ENCODE peak calls at places on chromosome 14, in four cellular contexts. One of them, this sample, is unnamed.

GRCh38 chr14:56339855-56340701 is 221.9 kb downstream of the PELI2 start:
- DNase-seq in K562: peak
- DNase-seq in HepG2: peak
- DNase-seq in GM12878: no peak
- DNase-seq in this sample: peak

GRCh38 chr14:105168979-105169507 is 467 bp upstream of the JAG2 start:
- DNase-seq in GM12878: no peak
- DNase-seq in K562: peak
- DNase-seq in HepG2: no peak
- DNase-seq in this sample: peak

GRCh38 chr14:58082491-58083098 is 69.4 kb downstream of the ARMH4 start:
- DNase-seq in GM12878: no peak
- DNase-seq in HepG2: no peak
- DNase-seq in K562: peak
- DNase-seq in this sample: no peak

GRCh38 chr14:63677891-63678379 is 36.3 kb upstream of the WDR89 start:
- DNase-seq in K562: no peak
- DNase-seq in HepG2: no peak
- DNase-seq in GM12878: no peak
- DNase-seq in this sample: no peak

GRCh38 chr14:59251811-59252771 is 63.6 kb downstream of the DAAM1 start:
- DNase-seq in K562: no peak
- DNase-seq in HepG2: no peak
- DNase-seq in GM12878: no peak
- DNase-seq in this sample: no peak

GRCh38 chr14:37466623-37467088 is 128.4 kb downstream of the FOXA1 start:
- DNase-seq in HepG2: peak
- DNase-seq in GM12878: no peak
- DNase-seq in K562: no peak
- DNase-seq in this sample: no peak

GRCh38 chr14:106372870-106373657 is 846.7 kb downstream of the TMEM121 start:
- DNase-seq in HepG2: peak
- DNase-seq in GM12878: no peak
- DNase-seq in K562: peak
- DNase-seq in this sample: peak

GRCh38 chr14:45686771-45687170 is 433.8 kb upstream of the MIS18BP1 start:
- DNase-seq in K562: no peak
- DNase-seq in GM12878: no peak
- DNase-seq in HepG2: no peak
- DNase-seq in this sample: no peak

GRCh38 chr14:54955143-54955542 is 52.5 kb upstream of the GCH1 start:
- DNase-seq in K562: no peak
- DNase-seq in HepG2: no peak
- DNase-seq in GM12878: no peak
- DNase-seq in this sample: no peak

GRCh38 chr14:71591929-71592328 is 340.3 kb upstream of the RGS6 start:
- DNase-seq in GM12878: no peak
- DNase-seq in K562: no peak
- DNase-seq in HepG2: no peak
- DNase-seq in this sample: no peak

GRCh38 chr14:63510538-63510937 is 32.6 kb downstream of the PPP2R5E start:
- DNase-seq in HepG2: no peak
- DNase-seq in GM12878: peak
- DNase-seq in K562: no peak
- DNase-seq in this sample: no peak

GRCh38 chr14:105774001-105774400 is 247.6 kb downstream of the TMEM121 start:
- DNase-seq in GM12878: no peak
- DNase-seq in K562: no peak
- DNase-seq in HepG2: no peak
- DNase-seq in this sample: no peak

GRCh38 chr14:89690139-89690538 is 264.4 kb downstream of the EFCAB11 start:
- DNase-seq in HepG2: no peak
- DNase-seq in K562: no peak
- DNase-seq in GM12878: no peak
- DNase-seq in this sample: no peak

GRCh38 chr14:53956427-53957201 is at the start of gene BMP4:
- DNase-seq in GM12878: no peak
- DNase-seq in HepG2: peak
- DNase-seq in K562: peak
- DNase-seq in this sample: peak

GRCh38 chr14:33052899-33053400 is 114.3 kb downstream of the NPAS3 start:
- DNase-seq in HepG2: no peak
- DNase-seq in K562: no peak
- DNase-seq in GM12878: no peak
- DNase-seq in this sample: no peak

GRCh38 chr14:67820428-67820881 is 876 bp downstream of the RAD51B start:
- DNase-seq in HepG2: peak
- DNase-seq in GM12878: no peak
- DNase-seq in K562: peak
- DNase-seq in this sample: no peak

GRCh38 chr14:104307627-104308401 is 169.4 kb downstream of the KIF26A start:
- DNase-seq in GM12878: no peak
- DNase-seq in HepG2: no peak
- DNase-seq in K562: no peak
- DNase-seq in this sample: no peak

GRCh38 chr14:98136420-98136819 is 1135.6 kb downstream of the BCL11B start:
- DNase-seq in HepG2: no peak
- DNase-seq in K562: no peak
- DNase-seq in GM12878: no peak
- DNase-seq in this sample: no peak

GRCh38 chr14:59585891-59586554 is 9.4 kb upstream of the CCDC175 start:
- DNase-seq in K562: no peak
- DNase-seq in GM12878: no peak
- DNase-seq in HepG2: no peak
- DNase-seq in this sample: no peak

GRCh38 chr14:55386037-55386798 is 25.4 kb downstream of the ATG14 start:
- DNase-seq in K562: peak
- DNase-seq in GM12878: no peak
- DNase-seq in HepG2: no peak
- DNase-seq in this sample: no peak

GRCh38 chr14:63418020-63418419 is 99.3 kb upstream of the GPHB5 start:
- DNase-seq in GM12878: no peak
- DNase-seq in K562: no peak
- DNase-seq in HepG2: no peak
- DNase-seq in this sample: no peak

DNA sequence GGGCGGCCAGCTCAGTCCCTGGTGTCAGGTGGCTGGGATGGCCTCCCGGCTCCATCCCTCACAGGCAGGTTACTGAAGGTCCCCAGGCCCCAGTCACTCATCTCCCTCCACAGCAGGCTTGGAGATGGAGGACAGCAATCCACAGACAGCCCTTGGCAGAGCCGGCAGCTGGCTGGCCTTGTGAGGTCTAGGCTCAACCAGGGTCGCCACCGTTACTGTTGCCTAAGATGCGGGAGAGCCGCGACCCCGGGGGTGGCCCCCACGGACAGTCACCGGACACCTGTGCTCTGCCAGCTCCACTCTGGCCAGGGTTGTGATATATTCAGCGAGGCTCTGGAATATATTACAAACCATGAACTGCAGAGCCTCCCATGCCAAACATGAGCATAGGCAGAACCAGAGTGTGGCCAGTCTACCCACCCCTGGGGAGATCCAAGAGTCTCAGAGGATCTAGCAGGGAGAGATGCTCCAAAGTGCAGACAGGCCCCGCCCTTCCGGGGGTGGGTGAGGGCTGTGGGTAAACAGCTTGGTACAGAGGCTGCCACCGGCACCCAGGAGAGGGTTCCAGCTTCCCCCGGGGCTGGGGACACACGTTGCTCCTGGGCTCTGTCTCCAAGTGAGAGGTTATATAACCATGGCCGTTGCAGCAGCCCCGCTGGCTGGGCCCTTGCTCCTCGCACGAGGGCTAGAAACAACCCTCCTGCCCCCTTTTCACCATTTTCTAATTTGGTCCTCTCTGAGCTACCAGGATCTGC is 55.9 kb upstream of the DIO3 start:
- DNase-seq in GM12878: no peak
- DNase-seq in K562: no peak
- DNase-seq in HepG2: no peak
- DNase-seq in this sample: peak
- TF ChIP-seq CREM in GM12878: no peak
- TF ChIP-seq CREM in K562: no peak
- TF ChIP-seq CREM in HepG2: no peak
- TF ChIP-seq CREM in this sample: no peak

GRCh38 chr14:73725116-73726024 is 11.2 kb upstream of the PNMA1 start:
- DNase-seq in K562: peak
- DNase-seq in GM12878: no peak
- DNase-seq in HepG2: no peak
- DNase-seq in this sample: no peak
- TF ChIP-seq TCF7 in K562: no peak
- TF ChIP-seq TCF7 in GM12878: no peak
- TF ChIP-seq TCF7 in HepG2: no peak
- TF ChIP-seq TCF7 in this sample: no peak

DNA sequence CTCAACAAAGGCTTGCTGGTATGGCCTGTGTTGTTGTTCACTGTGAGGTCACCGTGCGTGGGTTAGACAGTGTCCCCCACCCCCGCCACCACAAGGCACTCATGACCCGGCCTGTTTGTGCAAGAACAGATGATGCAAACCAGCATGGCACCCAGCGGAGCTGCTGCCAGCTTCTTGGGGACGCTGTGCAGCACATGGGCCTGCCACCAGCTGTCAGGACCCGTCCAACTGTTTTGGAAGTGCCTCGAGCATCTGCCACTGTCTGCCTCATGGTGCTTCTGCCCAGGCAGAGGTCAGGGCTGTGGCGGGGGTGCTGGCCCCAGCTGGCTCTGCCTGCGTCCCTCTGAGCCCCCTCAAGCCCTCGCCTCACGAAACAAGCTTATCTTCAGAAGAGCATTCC is 1.5 kb downstream of the ASB2 start:
- DNase-seq in K562: no peak
- DNase-seq in HepG2: no peak
- DNase-seq in GM12878: no peak
- DNase-seq in this sample: no peak
- TF ChIP-seq CREM in K562: no peak
- TF ChIP-seq CREM in HepG2: no peak
- TF ChIP-seq CREM in GM12878: no peak
- TF ChIP-seq CREM in this sample: no peak

GRCh38 chr14:99274346-99275221 is 2.6 kb upstream of the BCL11B start:
- DNase-seq in GM12878: no peak
- DNase-seq in HepG2: peak
- DNase-seq in K562: peak
- DNase-seq in this sample: peak

GRCh38 chr14:99271951-99272668 is at the start of gene BCL11B:
- DNase-seq in HepG2: peak
- DNase-seq in GM12878: peak
- DNase-seq in K562: peak
- DNase-seq in this sample: peak

GRCh38 chr14:99272669-99273024 is 650 bp upstream of the BCL11B start:
- DNase-seq in HepG2: no peak
- DNase-seq in GM12878: no peak
- DNase-seq in K562: no peak
- DNase-seq in this sample: no peak

GRCh38 chr14:99273724-99274345 is 1.8 kb upstream of the BCL11B start:
- DNase-seq in GM12878: no peak
- DNase-seq in K562: no peak
- DNase-seq in HepG2: peak
- DNase-seq in this sample: peak

DNA sequence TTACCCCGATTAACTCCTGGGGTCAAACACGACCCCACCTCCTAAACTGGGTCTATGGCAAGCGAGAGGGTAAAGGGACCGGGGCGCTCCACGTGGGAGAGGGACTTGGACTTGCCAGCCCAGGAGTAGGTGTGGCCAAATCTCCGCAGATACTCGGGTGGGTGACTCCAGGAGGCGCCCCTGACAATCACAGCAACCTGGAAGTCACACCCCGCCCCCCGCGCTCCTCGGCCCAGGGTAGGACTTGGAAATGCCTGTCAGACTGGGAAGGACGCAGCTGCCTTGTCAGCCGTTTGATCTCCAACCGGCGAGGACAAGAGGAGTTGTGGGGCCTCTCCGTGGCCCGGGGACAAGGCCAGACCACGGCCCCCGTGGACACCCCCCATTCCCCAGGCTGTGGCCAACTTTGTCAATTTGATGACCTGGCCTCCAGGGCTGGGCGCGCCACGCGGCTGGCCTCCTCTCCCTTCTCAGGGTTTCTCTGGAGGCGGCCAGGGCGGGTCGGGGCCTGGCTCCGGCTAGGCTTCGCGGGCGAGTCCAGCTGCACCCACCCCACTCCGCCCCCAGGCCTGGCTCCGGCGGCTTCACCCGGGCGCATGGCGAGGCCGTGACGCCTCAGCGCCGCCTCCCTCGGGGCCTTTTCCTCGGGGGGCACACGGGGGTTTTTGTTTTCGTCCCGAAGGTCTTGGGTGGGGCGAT is 1.2 kb upstream of the BCL11B start:
- DNase-seq in K562: no peak
- DNase-seq in GM12878: no peak
- DNase-seq in HepG2: peak
- DNase-seq in this sample: peak
- TF ChIP-seq TCF7 in K562: no peak
- TF ChIP-seq TCF7 in GM12878: no peak
- TF ChIP-seq TCF7 in HepG2: no peak
- TF ChIP-seq TCF7 in this sample: no peak

DNA sequence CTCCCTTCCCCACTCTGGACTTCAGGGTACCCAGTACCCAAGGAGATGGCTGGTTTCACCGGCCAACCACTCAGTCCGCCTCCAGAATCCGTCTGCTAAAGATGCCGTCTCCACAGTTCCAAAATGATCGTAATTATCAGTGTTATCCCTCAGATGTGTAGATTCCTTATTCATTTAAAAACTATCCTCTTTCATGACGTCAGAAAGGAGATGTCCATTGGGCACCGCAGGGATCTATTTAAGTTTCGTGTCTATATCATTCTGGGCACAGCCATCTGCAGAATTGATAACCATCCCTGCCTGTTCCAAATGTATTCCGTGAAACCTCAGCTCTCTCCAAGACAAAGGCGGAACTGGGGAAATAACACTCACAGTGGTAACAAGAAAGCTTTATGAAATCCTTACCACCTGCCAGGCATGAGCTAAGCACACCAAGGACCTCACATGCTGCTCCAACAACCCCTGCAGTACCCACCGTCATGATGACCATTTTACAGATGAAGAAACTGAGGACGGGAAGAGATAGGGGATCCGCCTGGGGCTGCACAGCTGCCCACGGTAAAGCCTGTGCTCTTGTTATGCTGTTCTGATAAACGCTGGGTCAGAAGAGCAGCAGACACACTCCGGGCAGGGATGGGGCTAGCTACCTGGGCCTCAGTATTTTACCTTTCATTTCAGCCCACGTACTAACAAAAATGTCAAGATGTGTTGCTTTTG is 90.0 kb downstream of the BCL11B start:
- DNase-seq in GM12878: no peak
- DNase-seq in HepG2: no peak
- DNase-seq in K562: no peak
- DNase-seq in this sample: no peak
- TF ChIP-seq CREM in GM12878: no peak
- TF ChIP-seq CREM in HepG2: no peak
- TF ChIP-seq CREM in K562: no peak
- TF ChIP-seq CREM in this sample: no peak